ENCODE peak calls at places on chromosomes 2 and 18, in four cellular contexts. B is stimulated activated CD8-positive, alpha-beta memory T cell treated with anti-CD3 and anti-CD28 coated beads, Interleukin-4, amount 100 ng/mL, for 1 hour; J is iPS-NIHi11; M is heart right ventricle. S is an unnamed sample.

GRCh38 chr18:28002841-28003240 is 174.1 kb downstream of the CDH2 start:
- DNase-seq in M (no peak), B (no peak), J (no peak), S (no peak)

GRCh38 chr2:121285077-121285449 is at the start of gene TFCP2L1:
- DNase-seq in J (peak; percentile 91), B (no peak), M (no peak), S (no peak)

GRCh38 chr2:1339757-1340515 is 73.3 kb upstream of the TPO start:
- DNase-seq in M (no peak), B (no peak), J (peak; percentile 29), S (no peak)

GRCh38 chr2:152284398-152284797 is 50.6 kb upstream of the FMNL2 start:
- DNase-seq in J (no peak), M (no peak), B (no peak), S (no peak)

GRCh38 chr18:9613550-9614400 is 584 bp downstream of the PPP4R1 start:
- DNase-seq in M (peak; percentile 64), B (no peak), J (peak; percentile 61), S (peak; percentile 74)

GRCh38 chr2:64488050-64488974 is 34.4 kb downstream of the LGALSL start:
- DNase-seq in J (peak; percentile 81), B (peak; percentile 65), M (peak; percentile 63), S (peak; percentile 70)

GRCh38 chr2:54657664-54658083 is 65.8 kb upstream of the EML6 start:
- DNase-seq in J (peak; percentile 77), B (no peak), M (no peak), S (no peak)

GRCh38 chr18:44035554-44035953 is 645.1 kb upstream of the SETBP1 start:
- DNase-seq in M (no peak), B (no peak), J (no peak), S (no peak)

GRCh38 chr18:77063256-77063655 is 69.3 kb downstream of the MBP start:
- DNase-seq in J (no peak), B (peak; percentile 58), M (no peak), S (no peak)

GRCh38 chr2:167438206-167438605 is 549.9 kb downstream of the XIRP2 start:
- DNase-seq in M (no peak), J (peak; percentile 26), B (no peak), S (no peak)

GRCh38 chr2:169072163-169072925 is 3.0 kb downstream of the DHRS9 start:
- DNase-seq in J (no peak), B (no peak), M (no peak), S (no peak)

GRCh38 chr18:24398515-24398914 is 891 bp upstream of the OSBPL1A start:
- DNase-seq in B (no peak), M (no peak), J (no peak), S (no peak)

GRCh38 chr2:220703279-220703678 is 868.8 kb downstream of the EPHA4 start:
- DNase-seq in M (no peak), B (no peak), J (no peak), S (no peak)

GRCh38 chr2:102743259-102743658 is 18.6 kb upstream of the TMEM182 start:
- DNase-seq in M (no peak), B (no peak), J (no peak), S (no peak)

GRCh38 chr2:216066255-216066654 is 15.4 kb downstream of the PECR start:
- DNase-seq in J (no peak), B (no peak), M (no peak), S (no peak)

GRCh38 chr2:144254342-144255235 is 265.3 kb downstream of the ZEB2 start:
- DNase-seq in J (no peak), M (no peak), B (no peak), S (no peak)

GRCh38 chr2:45293182-45293581 is 283.9 kb upstream of the SIX2 start:
- DNase-seq in J (no peak), M (no peak), B (no peak), S (no peak)

GRCh38 chr2:38294597-38294996 is 82.5 kb downstream of the ATL2 start:
- DNase-seq in B (no peak), M (no peak), J (no peak), S (no peak)

GRCh38 chr18:78659057-78659456 is 320.6 kb upstream of the SALL3 start:
- DNase-seq in J (no peak), M (no peak), B (no peak), S (no peak)

GRCh38 chr2:127637725-127638252 is 8.2 kb upstream of the GPR17 start:
- DNase-seq in B (no peak), J (peak; percentile 78), M (peak; percentile 76), S (no peak)

GRCh38 chr18:6816154-6816553 is 86.6 kb downstream of the ARHGAP28 start:
- DNase-seq in M (no peak), B (no peak), J (no peak), S (no peak)

GRCh38 chr2:232489516-232490220 is 2.0 kb upstream of the ECEL1 start:
- DNase-seq in J (no peak), B (no peak), M (no peak), S (peak; percentile 23)

GRCh38 chr2:30747206-30747605 is 60.0 kb downstream of the CAPN13 start:
- DNase-seq in J (no peak), M (no peak), B (no peak), S (no peak)

GRCh38 chr2:42030829-42031228 is 17.0 kb upstream of the PKDCC start:
- DNase-seq in M (no peak), J (no peak), B (no peak), S (no peak)

GRCh38 chr2:202574541-202574940 is 60.2 kb upstream of the FAM117B start:
- DNase-seq in M (no peak), B (no peak), J (no peak), S (no peak)

GRCh38 chr2:15982285-15982967 is 42.1 kb downstream of the MYCN start:
- DNase-seq in B (no peak), M (no peak), J (no peak), S (no peak)

GRCh38 chr2:207223051-207223450 is 57.3 kb upstream of the KLF7 start:
- DNase-seq in M (no peak), B (no peak), J (no peak), S (no peak)

GRCh38 chr2:47872941-47873340 is 33.4 kb downstream of the FBXO11 start:
- DNase-seq in J (no peak), M (no peak), B (no peak), S (no peak)

GRCh38 chr2:236964291-236964690 is 121.4 kb upstream of the COPS8 start:
- DNase-seq in B (no peak), J (no peak), M (no peak), S (no peak)

GRCh38 chr2:42036413-42036812 is 11.4 kb upstream of the PKDCC start:
- DNase-seq in M (no peak), B (no peak), J (no peak), S (no peak)

GRCh38 chr2:100852999-100853908 is 33.3 kb downstream of the NPAS2 start:
- DNase-seq in J (no peak), B (no peak), M (no peak), S (no peak)